ENCODE peak calls at places on chromosomes 5 and 9, in seven cellular contexts. V is K562, Y is endothelial cell of umbilical vein, P is GM23248, M is neural progenitor cell, X is mammary epithelial cell, E is keratinocyte. S is an unnamed sample.

GRCh38 chr5:109448838-109449237 is 39.1 kb upstream of the PJA2 start:
- DNase-seq in E (peak; percentile 32), X (peak; percentile 40), M (no peak), V (no peak), Y (no peak), P (no peak), S (no peak)

GRCh38 chr5:138466058-138466899 is 1.0 kb downstream of the EGR1 start:
- DNase-seq in M (no peak), Y (peak; percentile 1), E (no peak), V (peak; percentile 47), X (no peak), P (peak; percentile 64), S (peak; percentile 31)

GRCh38 chr5:50965621-50966362 is 299.4 kb downstream of the PARP8 start:
- DNase-seq in X (no peak), P (no peak), Y (no peak), V (no peak), M (peak; percentile 59), E (no peak), S (no peak)

GRCh38 chr5:129930221-129930620 is 26.0 kb downstream of the CHSY3 start:
- DNase-seq in X (no peak), V (no peak), M (no peak), Y (no peak), P (no peak), E (no peak), S (no peak)

GRCh38 chr9:89463986-89464901 is 33.7 kb downstream of the SEMA4D start:
- DNase-seq in X (no peak), Y (no peak), V (no peak), E (no peak), M (no peak), P (no peak), S (no peak)

GRCh38 chr9:137506702-137507171 is 43.5 kb downstream of the PNPLA7 start:
- DNase-seq in Y (no peak), E (no peak), P (peak; percentile 81), X (no peak), M (no peak), V (no peak), S (peak; percentile 57)

GRCh38 chr9:38360880-38361836 is 31.3 kb upstream of the ALDH1B1 start:
- DNase-seq in Y (no peak), E (no peak), P (no peak), V (no peak), M (peak; percentile 22), X (no peak), S (peak; percentile 28)

GRCh38 chr9:129623331-129623730 is 2.4 kb upstream of the C9orf50 start:
- DNase-seq in X (no peak), Y (no peak), P (peak; percentile 83), E (no peak), V (no peak), M (no peak), S (peak; percentile 67)

GRCh38 chr5:14206028-14206725 is 63.0 kb downstream of the TRIO start:
- DNase-seq in V (no peak), E (no peak), P (no peak), M (no peak), Y (no peak), X (no peak), S (peak; percentile 73)

GRCh38 chr9:95225016-95225745 is 92.3 kb downstream of the FANCC start:
- DNase-seq in M (no peak), Y (no peak), E (no peak), X (no peak), P (no peak), V (no peak), S (no peak)

GRCh38 chr5:5492087-5492933 is 69.8 kb downstream of the ICE1 start:
- DNase-seq in E (no peak), M (peak; percentile 69), V (peak; percentile 81), X (peak; percentile 37), Y (peak; percentile 49), P (peak; percentile 67), S (peak; percentile 47)

GRCh38 chr9:100505564-100506159 is 32.7 kb downstream of the TMEFF1 start:
- DNase-seq in Y (peak; percentile 61), P (peak; percentile 60), E (no peak), X (peak; percentile 44), V (peak; percentile 86), M (peak; percentile 71), S (peak; percentile 53)

GRCh38 chr5:149940941-149941644 is 3.5 kb downstream of the PDE6A start:
- DNase-seq in M (no peak), V (no peak), P (no peak), Y (no peak), E (no peak), X (peak; percentile 49), S (no peak)

GRCh38 chr5:127894461-127894860 is 189.1 kb upstream of the SLC12A2 start:
- DNase-seq in V (no peak), E (no peak), M (no peak), Y (no peak), P (no peak), X (no peak), S (no peak)

GRCh38 chr5:82159014-82159413 is 119.1 kb downstream of the RPS23 start:
- DNase-seq in E (no peak), Y (no peak), V (no peak), X (peak; percentile 83), P (peak; percentile 85), M (no peak), S (peak; percentile 74)

DNA sequence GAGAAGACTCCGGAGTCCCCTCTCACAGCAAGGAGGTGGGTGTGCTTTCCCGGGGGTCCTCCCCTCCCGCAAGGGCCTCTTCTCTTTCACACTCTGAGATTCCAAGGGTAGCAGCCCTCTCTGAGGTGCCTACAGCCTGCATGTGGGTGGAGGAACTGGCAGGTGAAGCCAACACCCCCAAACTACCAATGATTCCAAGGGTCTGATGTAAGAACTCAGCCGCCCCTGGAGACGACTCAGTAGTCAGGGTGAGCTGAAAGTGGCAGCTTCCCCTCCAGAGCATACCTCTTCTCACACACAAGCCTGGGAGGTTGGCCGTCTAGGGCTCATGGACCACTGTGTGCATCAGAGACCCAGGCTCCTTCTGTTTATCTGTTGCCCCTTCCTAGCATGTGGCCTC is 66.1 kb downstream of the TSPAN17 start:
- DNase-seq in Y (no peak), M (no peak), P (no peak), V (no peak), X (no peak), E (no peak), S (no peak)
- H3K27ac ChIP-seq in Y (no peak overlapping the region), M (no peak overlapping the region), P (no peak overlapping the region), V (no peak overlapping the region), X (no peak overlapping the region), E (no peak overlapping the region), S (no peak overlapping the region)

GRCh38 chr5:111548992-111549649 is 36.8 kb upstream of the STARD4 start:
- DNase-seq in M (no peak), Y (no peak), X (no peak), V (peak; percentile 18), P (peak; percentile 60), E (no peak), S (peak; percentile 69)

GRCh38 chr5:111551120-111551519 is 38.8 kb upstream of the STARD4 start:
- DNase-seq in M (no peak), Y (peak; percentile 83), E (no peak), P (no peak), V (no peak), X (no peak), S (peak; percentile 9)

GRCh38 chr5:111553889-111554288 is 41.6 kb upstream of the STARD4 start:
- DNase-seq in M (no peak), E (no peak), V (no peak), P (no peak), X (no peak), Y (peak; percentile 37), S (no peak)

GRCh38 chr5:111550282-111551020 is 38.1 kb upstream of the STARD4 start:
- DNase-seq in V (peak; percentile 82), E (peak; percentile 96), Y (peak; percentile 96), X (peak; percentile 98), M (peak; percentile 92), P (peak; percentile 99), S (peak; percentile 97)

DNA sequence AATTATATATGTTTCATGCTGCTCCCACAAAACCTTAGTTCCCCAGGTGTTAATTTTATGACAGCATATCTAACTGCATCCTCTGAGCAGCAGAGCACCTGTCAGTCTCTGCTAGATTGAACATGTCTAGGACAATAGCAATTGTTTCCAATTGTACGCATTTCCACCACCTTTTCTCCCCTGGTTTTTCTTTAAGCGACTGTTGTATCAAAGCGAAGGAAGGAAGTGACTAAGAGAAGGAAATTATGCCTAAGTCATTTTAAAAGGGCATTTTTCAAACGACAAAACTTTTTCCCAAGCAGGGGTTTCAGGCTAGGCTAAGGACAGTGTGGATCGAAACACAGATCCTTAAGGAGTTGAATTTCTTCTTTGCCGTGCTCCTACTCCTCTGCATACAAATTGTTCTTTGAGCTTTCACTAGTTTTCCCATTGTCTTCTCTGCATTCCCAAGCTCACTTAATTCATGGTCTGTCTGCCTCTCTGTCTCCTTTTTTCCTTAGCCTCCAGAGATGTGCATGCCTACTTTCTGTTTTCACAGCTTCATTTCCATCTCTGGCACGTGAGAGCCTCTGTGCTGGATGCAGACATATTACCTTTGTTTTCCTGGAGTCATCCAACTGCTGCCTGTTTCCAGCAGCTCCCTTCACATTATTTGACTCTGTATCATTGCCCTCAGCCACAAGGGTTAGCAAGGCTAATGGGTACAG is 39.4 kb upstream of the STARD4 start:
- DNase-seq in V (no peak), P (no peak), M (peak; percentile 41), E (no peak), Y (peak; percentile 93), X (no peak), S (peak; percentile 49)
- H2AFZ ChIP-seq in V (no peak overlapping the region), P (no peak overlapping the region), M (peak overlapping the region; percentile 59), E (no peak overlapping the region), Y (no peak overlapping the region), X (no peak overlapping the region), S (no peak overlapping the region)

GRCh38 chr5:154103223-154103622 is 64.5 kb downstream of the MFAP3 start:
- DNase-seq in V (no peak), X (no peak), Y (no peak), M (no peak), P (no peak), E (no peak), S (no peak)
- H3K9ac ChIP-seq in V (no peak overlapping the region), X (no peak overlapping the region), Y (no peak overlapping the region), M (no peak overlapping the region), P (no peak overlapping the region), E (no peak overlapping the region), S (no peak overlapping the region)

GRCh38 chr5:122965111-122965510 is 71.4 kb downstream of the PPIC start:
- DNase-seq in V (no peak), P (no peak), Y (no peak), X (no peak), M (peak; percentile 24), E (no peak), S (no peak)
- H3K27ac ChIP-seq in V (no peak overlapping the region), P (no peak overlapping the region), Y (no peak overlapping the region), X (no peak overlapping the region), M (no peak overlapping the region), E (no peak overlapping the region), S (no peak overlapping the region)

GRCh38 chr5:4245511-4245910 is 649.9 kb downstream of the IRX1 start:
- DNase-seq in E (no peak), V (no peak), M (no peak), Y (no peak), X (no peak), P (no peak), S (no peak)
- H2AFZ ChIP-seq in E (no peak overlapping the region), V (no peak overlapping the region), M (peak overlapping the region; percentile 85), Y (no peak overlapping the region), X (no peak overlapping the region), P (no peak overlapping the region), S (no peak overlapping the region)

DNA sequence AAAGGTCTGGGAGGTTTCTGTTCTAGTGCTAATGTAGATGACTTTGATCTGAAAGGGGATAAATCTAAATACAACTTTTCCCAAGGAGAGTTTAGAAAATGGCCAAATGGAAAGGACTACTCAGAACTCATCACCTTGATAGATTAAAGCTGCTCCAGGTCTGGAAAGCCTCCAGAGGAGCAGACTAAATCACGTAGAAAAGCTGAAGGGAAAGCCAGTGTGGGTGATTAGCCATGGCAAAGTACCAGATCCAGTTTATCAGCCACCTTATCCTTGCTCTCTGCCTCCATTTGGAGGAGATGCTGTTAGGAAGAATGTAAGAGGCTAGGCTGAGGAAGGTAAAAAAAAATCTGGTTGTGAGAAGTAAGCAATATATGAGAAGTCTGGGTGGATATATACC is 120.7 kb upstream of the RAI14 start:
- DNase-seq in X (no peak), V (no peak), P (peak; percentile 18), M (no peak), E (no peak), Y (no peak), S (no peak)
- H3K9ac ChIP-seq in X (no peak overlapping the region), V (no peak overlapping the region), P (peak overlapping the region; percentile 4), M (no peak overlapping the region), E (no peak overlapping the region), Y (no peak overlapping the region), S (no peak overlapping the region)

S was measured in fibroblast of lung.